ENCODE peak calls at places on chromosomes 11 and 22, in nine cellular contexts. T is HCT116, Z is Panc1, B is stomach, I is prostate gland, G is upper lobe of left lung, O is SK-N-SH, S is endothelial cell of umbilical vein, C is K562. D is an unnamed sample. For H3K9me3 and H3K4me1, the result is how much of the 10 kb centered on the place peaks cover.

GRCh38 chr11:32309541-32310217 is 125.7 kb downstream of the WT1 start:
- DNase-seq in T (no peak), Z (no peak), B (no peak), I (no peak), G (no peak), O (no peak), S (no peak), C (no peak), D (no peak)

GRCh38 chr11:116605543-116605942 is 167.2 kb downstream of the BUD13 start:
- DNase-seq in T (peak), Z (no peak), B (peak), I (no peak), G (no peak), O (no peak), S (peak), C (peak), D (peak)

GRCh38 chr11:9362393-9362863 is 22.0 kb upstream of the IPO7 start:
- DNase-seq in T (no peak), Z (no peak), B (no peak), I (no peak), G (no peak), O (peak), S (no peak), C (peak), D (no peak)

GRCh38 chr11:32434387-32435151 is 770 bp downstream of the WT1 start:
- DNase-seq in T (no peak), Z (no peak), B (no peak), I (no peak), G (peak), O (peak), S (no peak), C (peak), D (no peak)

GRCh38 chr11:69126286-69126685 is 29.4 kb upstream of the SMIM38 start:
- DNase-seq in T (no peak), Z (no peak), B (no peak), I (no peak), G (no peak), O (peak), S (no peak), C (no peak), D (no peak)

GRCh38 chr11:46075168-46075567 is 46.1 kb downstream of the PHF21A start:
- DNase-seq in T (no peak), Z (peak), B (no peak), I (peak), G (no peak), O (no peak), S (peak), C (peak), D (no peak)

GRCh38 chr11:10747733-10748132 is 3.3 kb upstream of the CTR9 start:
- DNase-seq in T (no peak), Z (no peak), B (no peak), I (no peak), G (no peak), O (no peak), S (no peak), C (no peak), D (no peak)

GRCh38 chr11:29093416-29093815 is 923.4 kb downstream of the KCNA4 start:
- DNase-seq in T (no peak), Z (peak), B (no peak), I (no peak), G (no peak), O (no peak), S (peak), C (no peak), D (no peak)

GRCh38 chr11:66720223-66720898 is 8.7 kb downstream of the SPTBN2 start:
- DNase-seq in T (peak), Z (no peak), B (peak), I (peak), G (no peak), O (peak), S (peak), C (no peak), D (no peak)

GRCh38 chr11:17992916-17993315 is 19.9 kb downstream of the SERGEF start:
- DNase-seq in T (no peak), Z (no peak), B (no peak), I (peak), G (no peak), O (no peak), S (no peak), C (no peak), D (no peak)

GRCh38 chr11:77637345-77638165 is at the start of gene CLNS1A:
- DNase-seq in T (peak), Z (peak), B (peak), I (peak), G (peak), O (peak), S (peak), C (peak), D (peak)

GRCh38 chr11:77633856-77634425 is 3.7 kb downstream of the CLNS1A start:
- DNase-seq in T (no peak), Z (no peak), B (no peak), I (no peak), G (no peak), O (no peak), S (no peak), C (no peak), D (no peak)

GRCh38 chr11:77630311-77630710 is 7.3 kb downstream of the CLNS1A start:
- DNase-seq in T (no peak), Z (no peak), B (no peak), I (no peak), G (no peak), O (no peak), S (no peak), C (no peak), D (no peak)

GRCh38 chr11:77636738-77637344 is 753 bp downstream of the CLNS1A start:
- DNase-seq in T (no peak), Z (no peak), B (no peak), I (no peak), G (no peak), O (peak), S (peak), C (peak), D (no peak)

DNA sequence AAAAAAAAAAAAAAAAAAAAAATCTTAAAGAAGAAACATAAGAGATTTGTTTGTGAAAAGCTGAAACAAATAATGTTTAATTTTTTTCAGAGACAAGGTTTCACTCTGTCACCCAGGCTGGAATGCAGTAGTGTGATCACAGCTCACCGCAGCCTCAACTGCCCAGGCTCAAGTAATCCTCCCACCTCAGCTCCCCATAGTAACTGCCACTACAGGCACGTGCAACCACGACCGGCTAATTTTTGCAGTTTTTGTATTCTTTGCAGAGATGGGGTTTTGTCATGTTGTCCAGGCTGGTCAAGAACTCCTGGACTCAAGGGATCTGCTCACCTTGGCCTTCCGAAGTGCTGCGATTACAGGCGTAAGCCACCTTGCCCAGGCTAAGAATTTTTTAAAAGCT is 2.9 kb downstream of the CLNS1A start:
- DNase-seq in T (no peak), Z (no peak), B (no peak), I (no peak), G (no peak), O (no peak), S (no peak), C (peak), D (no peak)
- TF ChIP-seq POLR2AphosphoS5 in T (no peak), Z (no peak), B (no peak), I (no peak), G (no peak), O (no peak), S (no peak), C (no peak), D (no peak)

GRCh38 chr22:47388331-47388730 is 625.9 kb downstream of the TBC1D22A start:
- DNase-seq in T (no peak), Z (no peak), B (no peak), I (no peak), G (no peak), O (no peak), S (no peak), C (no peak), D (peak)
- H3K9me3 ChIP-seq in T (under half), Z (under half), B (under half), I (under half), G (under half), O (under half), S (under half), C (under half), D (under half)

DNA sequence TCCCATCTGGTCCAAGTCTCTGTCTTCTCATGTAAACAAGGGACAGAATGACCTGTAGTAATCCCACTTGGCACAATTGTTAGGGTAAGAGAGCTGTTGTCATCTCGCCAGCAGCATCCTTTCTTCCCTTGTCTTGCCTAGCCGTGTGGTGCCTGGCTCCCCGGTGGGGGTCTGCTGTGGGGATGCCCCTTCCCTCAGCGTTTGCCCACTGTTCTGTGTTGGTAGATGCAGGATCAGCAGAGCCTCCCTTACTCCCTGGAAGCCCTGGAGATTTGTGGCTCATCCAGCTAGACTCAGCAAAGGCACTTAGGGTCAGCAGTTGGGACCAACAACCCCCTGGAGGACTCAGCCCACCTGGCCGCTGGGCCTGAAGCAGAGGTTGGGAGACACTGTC is 13.0 kb downstream of the ACO2 start:
- DNase-seq in T (no peak), Z (no peak), B (no peak), I (no peak), G (no peak), O (no peak), S (no peak), C (no peak), D (no peak)
- H3K4me1 ChIP-seq in T (under half), Z (under half), B (half or more), I (under half), G (half or more), O (under half), S (under half), C (under half), D (half or more)

GRCh38 chr11:64760759-64761417 is 1.1 kb upstream of the PYGM start:
- DNase-seq in T (no peak), Z (no peak), B (no peak), I (no peak), G (no peak), O (peak), S (no peak), C (no peak), D (peak)

GRCh38 chr11:64759131-64759721 is 548 bp downstream of the PYGM start:
- DNase-seq in T (no peak), Z (no peak), B (no peak), I (no peak), G (peak), O (peak), S (no peak), C (peak), D (peak)

GRCh38 chr11:64757549-64758329 is 2.0 kb downstream of the PYGM start:
- DNase-seq in T (no peak), Z (no peak), B (no peak), I (no peak), G (peak), O (peak), S (no peak), C (no peak), D (peak)

GRCh38 chr11:64758330-64759079 is 1.3 kb downstream of the PYGM start:
- DNase-seq in T (no peak), Z (no peak), B (no peak), I (no peak), G (peak), O (peak), S (no peak), C (no peak), D (peak)

GRCh38 chr11:64759722-64760719 is at the start of gene PYGM:
- DNase-seq in T (no peak), Z (no peak), B (no peak), I (no peak), G (peak), O (peak), S (no peak), C (peak), D (peak)
- TF ChIP-seq POLR2AphosphoS5 in T (no peak), Z (no peak), B (peak), I (peak), G (no peak), O (no peak), S (peak), C (no peak), D (peak)

GRCh38 chr11:102431404-102431803 is 21.2 kb downstream of the TMEM123 start:
- DNase-seq in T (no peak), Z (no peak), B (no peak), I (no peak), G (no peak), O (no peak), S (no peak), C (no peak), D (no peak)
- H3K9me3 ChIP-seq in T (under half), Z (under half), B (under half), I (under half), G (under half), O (under half), S (under half), C (under half), D (under half)

GRCh38 chr11:1852885-1853284 is at the start of gene LSP1:
- DNase-seq in T (no peak), Z (no peak), B (peak), I (no peak), G (peak), O (no peak), S (no peak), C (no peak), D (no peak)
- H3K4me1 ChIP-seq in T (under half), Z (under half), B (under half), I (under half), G (under half), O (under half), S (under half), C (under half), D (under half)

GRCh38 chr22:28989484-28989883 is 72.1 kb downstream of the C22orf31 start:
- DNase-seq in T (no peak), Z (no peak), B (no peak), I (no peak), G (no peak), O (no peak), S (no peak), C (no peak), D (peak)

GRCh38 chr22:28986366-28986765 is 75.3 kb downstream of the C22orf31 start:
- DNase-seq in T (no peak), Z (no peak), B (no peak), I (no peak), G (no peak), O (no peak), S (no peak), C (no peak), D (no peak)

GRCh38 chr22:28989912-28990311 is 71.7 kb downstream of the C22orf31 start:
- DNase-seq in T (no peak), Z (no peak), B (no peak), I (no peak), G (peak), O (no peak), S (no peak), C (no peak), D (no peak)

GRCh38 chr22:28988455-28988854 is 73.2 kb downstream of the C22orf31 start:
- DNase-seq in T (no peak), Z (no peak), B (no peak), I (no peak), G (no peak), O (no peak), S (no peak), C (no peak), D (no peak)

DNA sequence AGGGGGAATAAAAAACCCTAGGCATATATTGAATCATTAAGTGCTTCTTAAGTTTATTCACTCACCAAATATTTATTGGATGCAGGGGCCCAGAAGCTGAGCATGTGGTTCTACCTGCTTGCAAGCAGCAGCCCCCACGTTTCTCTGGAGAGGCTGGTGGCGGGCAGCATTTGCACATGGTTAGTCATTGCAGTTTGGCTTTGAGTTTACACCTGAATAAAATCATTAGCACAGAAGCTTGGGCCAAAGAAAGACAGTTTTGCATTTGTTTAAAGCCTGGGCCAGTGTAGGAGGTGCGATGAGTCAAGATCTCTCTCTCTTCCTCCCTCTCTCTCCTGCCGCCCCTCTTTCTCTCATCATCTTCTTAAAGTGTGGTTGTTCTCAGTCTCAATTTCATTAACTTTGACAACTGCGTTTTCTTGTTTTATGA is 72.6 kb downstream of the C22orf31 start:
- DNase-seq in T (no peak), Z (no peak), B (no peak), I (no peak), G (no peak), O (no peak), S (no peak), C (no peak), D (no peak)
- TF ChIP-seq POLR2AphosphoS5 in T (no peak), Z (no peak), B (no peak), I (no peak), G (no peak), O (no peak), S (no peak), C (no peak), D (no peak)

GRCh38 chr11:90391756-90392155 is 168.9 kb upstream of the CHORDC1 start:
- DNase-seq in T (no peak), Z (no peak), B (no peak), I (no peak), G (no peak), O (no peak), S (no peak), C (no peak), D (no peak)

GRCh38 chr11:90392692-90393091 is 169.8 kb upstream of the CHORDC1 start:
- DNase-seq in T (no peak), Z (no peak), B (no peak), I (no peak), G (no peak), O (no peak), S (no peak), C (no peak), D (no peak)
- H3K9me3 ChIP-seq in T (under half), Z (under half), B (under half), I (under half), G (under half), O (under half), S (under half), C (under half), D (under half)

D was measured in sigmoid colon.